ENCODE peak calls at places on chromosomes 6 and 20, in six cellular contexts. S is lower lobe of right lung, H is cardiac fibroblast, W is GM06990, T is OCI-LY7, X is foreskin fibroblast. D is an unnamed sample.

GRCh38 chr20:50009521-50010454 is 27.0 kb downstream of the SNAI1 start:
- DNase-seq in S (no peak), H (no peak), W (no peak), X (no peak), T (no peak), D (no peak)

GRCh38 chr20:50569864-50570836 is 60.0 kb downstream of the PTPN1 start:
- DNase-seq in T (peak), X (no peak), W (peak), S (no peak), H (peak), D (peak)

GRCh38 chr6:106107043-106107613 is 21.0 kb downstream of the PRDM1 start:
- DNase-seq in X (no peak), S (no peak), H (no peak), W (no peak), T (no peak), D (no peak)

GRCh38 chr20:48380661-48381060 is 447.1 kb downstream of the PREX1 start:
- DNase-seq in S (no peak), T (no peak), X (no peak), W (no peak), H (no peak), D (no peak)

GRCh38 chr6:33949877-33950831 is 146.4 kb upstream of the MLN start:
- DNase-seq in H (no peak), T (peak), W (no peak), S (no peak), X (no peak), D (no peak)

GRCh38 chr20:32281711-32282110 is 4.3 kb downstream of the KIF3B start:
- DNase-seq in X (no peak), S (no peak), H (no peak), T (no peak), W (no peak), D (no peak)

GRCh38 chr6:163830641-163831040 is 416.1 kb downstream of the QKI start:
- DNase-seq in H (no peak), S (no peak), X (no peak), W (no peak), T (no peak), D (no peak)

GRCh38 chr6:47111685-47112084 is 69.6 kb upstream of the ADGRF1 start:
- DNase-seq in T (no peak), X (no peak), H (peak), S (no peak), W (no peak), D (no peak)

GRCh38 chr6:436308-437041 is 44.9 kb downstream of the IRF4 start:
- DNase-seq in T (no peak), H (peak), W (no peak), X (peak), S (no peak), D (no peak)

GRCh38 chr6:82237013-82237412 is 10.5 kb downstream of the IBTK start:
- DNase-seq in W (no peak), H (peak), T (no peak), S (no peak), X (no peak), D (no peak)

GRCh38 chr6:73752943-73753342 is 56.9 kb downstream of the CD109 start:
- DNase-seq in T (no peak), S (no peak), H (no peak), W (no peak), X (no peak), D (no peak)

GRCh38 chr6:39298061-39298460 is 16.2 kb downstream of the KCNK17 start:
- DNase-seq in W (no peak), H (no peak), S (peak), T (no peak), X (no peak), D (no peak)

GRCh38 chr6:69722683-69723082 is 74.1 kb downstream of the LMBRD1 start:
- DNase-seq in S (no peak), W (no peak), T (no peak), H (no peak), X (no peak), D (no peak)

DNA sequence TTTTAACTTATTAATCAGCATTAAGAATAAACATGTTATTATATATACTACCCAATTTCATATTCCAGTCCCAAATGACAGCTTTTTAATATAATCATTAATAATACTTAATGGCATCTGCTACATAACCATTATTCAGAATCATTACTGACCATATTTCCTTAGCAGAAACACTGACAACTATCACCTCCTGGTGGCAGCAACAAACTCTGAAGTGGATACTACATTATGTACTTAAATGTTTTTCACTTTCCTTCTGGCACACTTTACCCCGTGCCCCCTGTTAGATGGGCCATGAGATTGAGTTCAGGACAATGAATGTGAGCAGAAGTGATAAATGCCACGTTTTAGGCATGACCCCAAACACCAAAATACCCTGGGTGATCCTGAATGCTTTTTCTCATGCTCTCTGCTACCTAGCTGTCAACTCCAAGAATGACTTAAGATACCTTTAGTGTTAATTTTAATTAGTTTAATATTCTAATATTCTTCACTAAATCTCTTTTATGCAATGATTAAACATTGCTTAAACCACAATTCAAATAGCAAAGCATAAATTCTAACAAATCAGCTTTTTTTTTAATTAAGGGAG is 77.1 kb downstream of the LMBRD1 start:
- DNase-seq in S (no peak), W (no peak), H (peak), X (no peak), T (peak), D (peak)
- TF ChIP-seq CTCF in S (no peak), W (peak), H (peak), X (peak), T (peak), D (peak)

GRCh38 chr20:36717657-36718056 is 28.2 kb downstream of the NDRG3 start:
- DNase-seq in H (peak), W (no peak), T (peak), S (no peak), X (peak), D (no peak)
- TF ChIP-seq CTCF in H (peak), W (no peak), T (peak), S (peak), X (no peak), D (peak)

GRCh38 chr6:22807818-22808217 is 238.5 kb downstream of the HDGFL1 start:
- DNase-seq in T (no peak), H (no peak), W (no peak), X (no peak), S (no peak), D (no peak)

GRCh38 chr6:22809380-22809779 is 240.0 kb downstream of the HDGFL1 start:
- DNase-seq in W (no peak), H (no peak), X (no peak), S (no peak), T (no peak), D (no peak)

GRCh38 chr6:22804620-22805271 is 235.4 kb downstream of the HDGFL1 start:
- DNase-seq in T (no peak), S (no peak), H (no peak), W (no peak), X (no peak), D (no peak)

DNA sequence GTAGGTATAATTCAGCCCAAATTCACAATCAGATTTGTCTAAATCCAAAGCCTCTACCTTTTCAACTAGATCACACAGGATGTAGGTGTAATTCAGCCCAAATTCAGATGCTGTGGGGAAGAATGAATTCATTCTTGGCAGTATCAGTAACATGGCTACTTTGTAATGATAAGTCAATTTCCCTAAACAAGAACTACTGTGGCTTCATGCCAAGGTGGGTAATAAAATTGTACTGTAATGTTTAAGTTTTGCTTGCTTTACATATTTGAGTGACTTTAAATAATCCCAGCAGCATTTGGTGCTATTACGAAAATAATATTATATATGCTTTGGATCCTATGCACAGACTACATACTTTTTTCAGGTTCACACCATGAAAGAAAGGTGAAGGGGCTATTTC is 239.1 kb downstream of the HDGFL1 start:
- DNase-seq in X (no peak), S (no peak), W (no peak), T (no peak), H (no peak), D (no peak)
- TF ChIP-seq CTCF in X (no peak), S (no peak), W (no peak), T (no peak), H (no peak), D (no peak)

GRCh38 chr6:25174678-25175077 is 104.5 kb upstream of the CARMIL1 start:
- DNase-seq in T (no peak), W (no peak), H (no peak), X (no peak), S (no peak), D (no peak)

GRCh38 chr6:25173951-25174474 is 105.2 kb upstream of the CARMIL1 start:
- DNase-seq in H (peak), W (no peak), T (no peak), S (no peak), X (peak), D (no peak)

GRCh38 chr6:25175216-25175615 is 104.0 kb upstream of the CARMIL1 start:
- DNase-seq in X (no peak), W (no peak), T (no peak), S (no peak), H (peak), D (no peak)

GRCh38 chr6:25176466-25176865 is 102.7 kb upstream of the CARMIL1 start:
- DNase-seq in S (no peak), T (no peak), H (no peak), X (no peak), W (no peak), D (no peak)

GRCh38 chr6:25175656-25176055 is 103.5 kb upstream of the CARMIL1 start:
- DNase-seq in S (no peak), X (no peak), W (no peak), T (peak), H (no peak), D (no peak)
- TF ChIP-seq CTCF in S (no peak), X (no peak), W (no peak), T (peak), H (no peak), D (no peak)

DNA sequence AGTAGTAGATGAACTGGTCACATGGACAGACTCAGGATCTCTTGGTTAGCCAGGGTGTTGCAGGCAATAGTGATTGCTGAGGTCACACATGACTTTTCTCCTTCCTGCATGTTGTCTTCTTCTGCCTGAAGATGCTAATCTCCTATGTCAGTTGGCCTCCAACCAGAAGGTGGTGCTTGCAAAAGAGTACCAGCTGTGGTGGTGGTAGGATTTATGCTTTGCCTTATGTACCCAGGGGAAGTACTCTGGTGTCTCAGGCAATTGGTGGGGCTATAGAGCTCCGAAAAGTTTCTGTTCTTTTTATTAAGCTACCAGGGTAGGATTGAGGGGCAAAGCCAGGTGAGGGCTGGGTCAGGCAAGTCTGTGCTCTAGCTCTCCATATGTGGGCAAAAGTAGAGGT is 98.5 kb downstream of the CARMIL1 start:
- DNase-seq in S (no peak), W (no peak), T (peak), X (no peak), H (no peak), D (no peak)
- TF ChIP-seq CTCF in S (no peak), W (no peak), T (peak), X (no peak), H (no peak), D (no peak)

DNA sequence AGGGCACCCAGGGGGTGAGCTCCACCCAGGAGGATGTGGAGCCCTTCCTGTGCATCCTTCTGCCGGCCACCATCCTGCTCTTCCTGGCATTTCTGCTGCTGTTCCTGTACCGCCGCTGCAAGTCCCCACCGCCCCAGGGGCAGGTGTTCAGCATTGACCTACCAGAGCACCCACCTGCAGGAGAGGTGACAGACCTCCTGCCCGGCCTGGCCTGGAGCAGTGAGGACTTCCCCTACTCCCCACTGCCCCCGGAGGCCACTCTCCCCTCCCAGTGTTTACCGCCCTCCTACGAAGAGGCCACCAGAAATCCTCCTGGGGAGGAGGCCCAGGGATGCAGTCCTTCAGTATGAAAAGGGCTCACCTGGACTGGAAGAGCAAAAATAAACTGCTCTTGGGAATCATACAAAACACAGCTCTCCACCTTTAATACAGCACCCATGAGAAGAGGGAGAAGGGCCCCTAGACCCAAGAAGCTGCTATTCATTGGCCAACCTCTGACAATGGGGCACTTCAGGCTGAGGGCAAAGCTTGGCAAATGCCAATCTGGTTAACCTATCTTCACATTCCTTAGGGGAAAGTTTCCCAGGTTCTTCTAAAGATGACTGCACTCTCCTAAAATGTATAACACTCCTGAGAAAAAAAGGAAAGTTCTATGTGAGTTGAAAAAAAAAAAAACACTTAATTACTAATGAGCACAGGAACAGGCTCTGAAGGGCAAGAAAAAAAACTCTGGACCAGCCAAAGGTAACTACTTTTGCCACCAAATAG is 5.0 kb downstream of the SMIM28 start:
- DNase-seq in W (no peak), S (no peak), X (no peak), H (no peak), T (no peak), D (no peak)
- TF ChIP-seq CTCF in W (no peak), S (no peak), X (no peak), H (no peak), T (peak), D (no peak)

GRCh38 chr6:16355699-16356481 is 117.5 kb downstream of the GMPR start:
- DNase-seq in S (no peak), T (no peak), X (no peak), W (no peak), H (no peak), D (no peak)
- TF ChIP-seq CTCF in S (no peak), T (no peak), X (no peak), W (no peak), H (no peak), D (no peak)

DNA sequence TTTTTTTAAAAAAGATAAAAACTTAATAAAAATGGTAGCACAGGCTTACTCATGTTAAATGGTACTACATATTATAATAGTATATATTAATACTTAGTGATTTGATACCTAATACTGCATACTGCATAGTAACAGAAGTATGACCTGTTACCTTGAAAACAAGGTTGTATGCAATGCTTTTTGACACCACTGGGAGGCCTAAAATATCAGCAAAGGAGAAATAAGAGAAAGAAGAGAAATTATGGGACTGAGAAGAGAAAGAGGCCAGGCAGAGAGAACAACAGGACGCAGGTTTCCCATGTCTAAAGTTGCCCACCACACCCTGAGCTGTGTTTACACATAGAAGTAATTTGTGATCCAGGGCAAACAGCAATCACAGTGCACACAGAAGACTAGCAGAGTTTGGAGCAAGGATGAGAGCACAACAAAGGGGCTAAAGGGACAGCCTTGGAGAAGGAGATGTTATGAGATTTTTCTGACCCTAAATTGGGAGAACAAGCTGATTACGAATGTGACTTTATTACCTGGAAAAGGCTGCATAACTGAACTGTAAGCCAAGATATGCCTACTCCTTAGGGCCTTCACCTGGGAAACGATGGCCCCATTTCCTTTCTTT is 73.2 kb downstream of the ROS1 start:
- DNase-seq in X (peak), H (peak), T (peak), W (no peak), S (no peak), D (no peak)
- TF ChIP-seq CTCF in X (peak), H (peak), T (peak), W (peak), S (peak), D (no peak)

GRCh38 chr6:129192458-129192989 is 309.6 kb downstream of the LAMA2 start:
- DNase-seq in X (no peak), W (no peak), S (no peak), T (no peak), H (no peak), D (no peak)

GRCh38 chr6:129191275-129191674 is 308.3 kb downstream of the LAMA2 start:
- DNase-seq in T (no peak), S (no peak), W (no peak), H (no peak), X (no peak), D (no peak)

GRCh38 chr6:129197154-129197553 is 314.2 kb downstream of the LAMA2 start:
- DNase-seq in H (no peak), W (no peak), X (no peak), T (no peak), S (no peak), D (no peak)

GRCh38 chr6:129194441-129195021 is 311.6 kb downstream of the LAMA2 start:
- DNase-seq in S (no peak), W (no peak), X (no peak), H (no peak), T (no peak), D (no peak)

DNA sequence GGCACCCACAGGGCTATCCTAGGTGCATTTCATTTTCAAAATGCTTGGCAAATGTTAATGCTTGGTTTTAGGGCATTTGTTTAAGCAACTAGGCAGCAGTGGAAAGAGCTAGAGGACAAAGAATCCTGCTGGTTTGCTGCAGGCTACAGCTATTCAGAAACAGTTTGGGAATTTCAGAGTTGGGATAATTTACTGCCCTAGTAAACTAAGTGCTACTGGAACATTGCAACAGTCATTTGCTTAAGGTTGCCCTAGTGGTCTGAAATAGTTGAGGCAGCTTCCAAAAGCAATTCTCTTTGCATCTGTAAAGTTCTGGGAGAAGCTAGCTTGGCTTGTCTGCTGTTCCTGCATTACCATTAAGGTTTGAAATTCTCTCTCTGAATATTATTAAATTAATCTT is 312.7 kb downstream of the LAMA2 start:
- DNase-seq in H (no peak), T (no peak), S (no peak), W (no peak), X (no peak), D (no peak)
- TF ChIP-seq CTCF in H (no peak), T (no peak), S (no peak), W (no peak), X (peak), D (no peak)

GRCh38 chr6:91434135-91434534 is 847.3 kb upstream of the MAP3K7 start:
- DNase-seq in T (no peak), S (no peak), W (no peak), X (no peak), H (no peak), D (no peak)

GRCh38 chr6:91428953-91429560 is 842.2 kb upstream of the MAP3K7 start:
- DNase-seq in S (no peak), X (no peak), W (no peak), T (no peak), H (no peak), D (no peak)
- TF ChIP-seq CTCF in S (no peak), X (no peak), W (no peak), T (peak), H (no peak), D (no peak)